ENCODE peak calls at places on chromosome 20, in eight cellular contexts. N, C, Z, D, S, R, Y and V are unnamed samples.

GRCh38 chr20:32478576-32478975 is 106.6 kb downstream of the NOL4L start:
- DNase-seq in C (no peak), D (no peak), N (no peak), Y (no peak), R (no peak), S (no peak), Z (no peak), V (no peak)

GRCh38 chr20:46255440-46256104 is 52.7 kb downstream of the CDH22 start:
- DNase-seq in D (no peak), C (no peak), Z (no peak), S (peak; percentile 50), Y (peak; percentile 34), N (no peak), R (no peak), V (no peak)

GRCh38 chr20:33415948-33416347 is 14.6 kb upstream of the CDK5RAP1 start:
- DNase-seq in Z (peak; percentile 45), D (peak; percentile 22), R (peak; percentile 30), S (peak; percentile 46), N (no peak), C (no peak), Y (peak; percentile 45), V (no peak)

GRCh38 chr20:9919271-9920014 is 80.6 kb upstream of the PAK5 start:
- DNase-seq in D (no peak), S (no peak), Y (no peak), N (no peak), C (no peak), Z (no peak), R (no peak), V (no peak)

GRCh38 chr20:63895202-63895885 is 418 bp downstream of the DNAJC5 start:
- DNase-seq in S (no peak), C (no peak), N (no peak), Y (no peak), D (no peak), R (no peak), Z (no peak), V (no peak)

GRCh38 chr20:828987-829386 is 4.5 kb upstream of the FAM110A start:
- DNase-seq in Z (no peak), D (no peak), C (no peak), S (no peak), Y (no peak), R (no peak), N (no peak), V (peak; percentile 12)

GRCh38 chr20:53839423-53840176 is 230.8 kb downstream of the BCAS1 start:
- DNase-seq in Y (no peak), N (peak; percentile 45), R (no peak), D (no peak), S (no peak), C (no peak), Z (no peak), V (peak; percentile 40)

GRCh38 chr20:42392417-42392816 is 774.2 kb upstream of the CHD6 start:
- DNase-seq in C (no peak), N (no peak), Y (no peak), Z (no peak), S (no peak), R (no peak), D (no peak), V (no peak)

GRCh38 chr20:52047811-52048302 is 143.7 kb downstream of the ZFP64 start:
- DNase-seq in N (peak; percentile 11), S (no peak), Y (no peak), Z (no peak), C (no peak), D (no peak), R (no peak), V (peak; percentile 32)

GRCh38 chr20:36334281-36335075 is 28.3 kb downstream of the DLGAP4 start:
- DNase-seq in R (no peak), Y (no peak), D (no peak), Z (no peak), C (no peak), N (no peak), S (no peak), V (no peak)

GRCh38 chr20:62961799-62962198 is 9.3 kb downstream of the SLC17A9 start:
- DNase-seq in Z (no peak), Y (no peak), D (no peak), S (no peak), N (no peak), R (no peak), C (no peak), V (no peak)

GRCh38 chr20:23409800-23410199 is 11.5 kb downstream of the NAPB start:
- DNase-seq in R (no peak), S (no peak), C (no peak), Y (no peak), Z (no peak), D (no peak), N (no peak), V (no peak)

GRCh38 chr20:11849270-11849920 is 68.3 kb upstream of the BTBD3 start:
- DNase-seq in Y (no peak), D (no peak), C (no peak), S (peak; percentile 17), N (no peak), Z (no peak), R (no peak), V (no peak)